ENCODE peak calls at places on chromosomes 6 and 20, in seven cellular contexts. G, U, V, K, Z, X and L are unnamed samples.

GRCh38 chr6:90251295-90251992 is 45.2 kb downstream of the BACH2 start:
- DNase-seq in U (no peak), X (no peak), V (no peak), Z (no peak), G (no peak), K (no peak), L (no peak)

GRCh38 chr6:135438907-135439535 is 58.5 kb downstream of the AHI1 start:
- DNase-seq in K (no peak), X (peak), U (no peak), V (no peak), G (peak), Z (no peak), L (no peak)

GRCh38 chr6:105897131-105897530 is 189.0 kb upstream of the PRDM1 start:
- DNase-seq in G (no peak), U (no peak), X (no peak), K (no peak), V (no peak), Z (no peak), L (no peak)

GRCh38 chr6:35486005-35486925 is 10.6 kb downstream of the TEAD3 start:
- DNase-seq in X (peak), Z (no peak), U (no peak), G (no peak), V (peak), K (no peak), L (no peak)

GRCh38 chr6:56814802-56815201 is 140.1 kb upstream of the BEND6 start:
- DNase-seq in Z (no peak), K (no peak), G (no peak), X (no peak), U (no peak), V (no peak), L (no peak)

GRCh38 chr20:33647603-33648395 is 14.3 kb upstream of the C20orf144 start:
- DNase-seq in G (peak), V (no peak), X (peak), K (no peak), U (no peak), Z (peak), L (peak)

GRCh38 chr6:4320860-4321259 is 185.5 kb upstream of the ECI2 start:
- DNase-seq in G (peak), Z (no peak), X (peak), V (no peak), U (no peak), K (peak), L (no peak)

GRCh38 chr6:110357696-110358535 is at the start of gene METTL24:
- DNase-seq in U (no peak), G (no peak), X (no peak), Z (no peak), V (no peak), K (no peak), L (no peak)

GRCh38 chr20:10433014-10433622 is 904 bp downstream of the MKKS start:
- DNase-seq in V (no peak), U (peak), G (no peak), Z (no peak), K (no peak), X (peak), L (no peak)

GRCh38 chr6:159865226-159865920 is 25.4 kb upstream of the MAS1 start:
- DNase-seq in G (no peak), X (no peak), V (no peak), Z (no peak), U (no peak), K (no peak), L (no peak)

GRCh38 chr20:46575394-46575793 is 24.9 kb upstream of the OCSTAMP start:
- DNase-seq in Z (no peak), K (no peak), V (no peak), U (no peak), G (no peak), X (no peak), L (no peak)

GRCh38 chr20:24840121-24840713 is 108.9 kb upstream of the CST7 start:
- DNase-seq in K (no peak), G (no peak), V (no peak), X (no peak), U (no peak), Z (no peak), L (no peak)

GRCh38 chr6:14444296-14444993 is 326.9 kb downstream of the CD83 start:
- DNase-seq in X (no peak), G (no peak), U (no peak), V (no peak), Z (no peak), K (no peak), L (no peak)

GRCh38 chr6:119881416-119881815 is 531.9 kb upstream of the MAN1A1 start:
- DNase-seq in X (peak), K (no peak), V (no peak), G (peak), Z (no peak), U (no peak), L (no peak)

DNA sequence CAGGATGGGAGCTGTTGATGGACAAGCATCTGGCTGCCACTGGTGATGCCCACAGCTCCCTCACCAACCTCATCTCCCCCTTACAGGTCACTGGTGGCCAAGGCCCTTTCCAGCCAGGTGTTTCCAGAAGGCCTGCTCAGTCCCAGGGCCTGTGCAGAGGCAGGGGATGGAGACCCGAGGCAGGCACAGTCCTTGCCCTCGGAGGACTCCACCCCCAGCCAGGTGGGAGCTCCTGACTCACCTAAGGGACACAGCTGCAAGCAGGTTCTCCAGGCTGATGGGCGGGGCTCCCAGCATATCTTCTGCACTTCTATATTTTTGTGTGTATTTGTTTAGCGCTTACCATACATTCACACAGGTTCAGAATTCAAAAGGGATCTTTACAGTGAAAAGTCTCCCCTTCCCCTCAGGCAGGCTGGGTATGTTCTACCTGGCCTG is 17.4 kb downstream of the PRPH2 start:
- DNase-seq in U (no peak), G (no peak), K (no peak), X (no peak), V (no peak), Z (no peak), L (no peak)
- TF ChIP-seq CTCF in U (no peak), G (no peak), K (no peak), X (no peak), V (no peak), Z (no peak), L (no peak)

GRCh38 chr6:102571236-102571908 is 1177.9 kb downstream of the GRIK2 start:
- DNase-seq in X (no peak), V (no peak), U (no peak), Z (no peak), G (peak), K (no peak), L (no peak)
- TF ChIP-seq CTCF in X (no peak), V (no peak), U (no peak), Z (no peak), G (no peak), K (no peak), L (no peak)

DNA sequence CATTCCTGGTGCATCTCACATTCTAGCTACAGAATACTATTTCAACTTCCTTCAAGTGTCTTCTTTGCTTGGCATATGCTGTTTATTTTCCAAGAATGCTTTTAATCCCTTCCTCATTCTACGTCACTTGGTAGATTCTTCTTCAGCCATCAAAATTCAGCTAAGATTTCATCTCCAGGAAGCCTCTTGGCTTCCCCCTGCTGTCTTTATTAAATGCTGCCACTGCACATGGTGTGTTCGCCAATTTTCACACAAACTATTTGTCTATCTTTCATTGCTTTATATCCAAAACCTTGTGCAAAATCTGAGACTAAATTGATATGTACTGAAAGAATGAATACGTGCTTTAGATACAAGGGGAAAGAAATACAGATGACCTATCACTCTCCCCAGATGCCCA is 253.0 kb downstream of the RFPL4B start:
- DNase-seq in G (no peak), Z (no peak), K (no peak), U (no peak), V (no peak), X (no peak), L (no peak)
- TF ChIP-seq CTCF in G (peak), Z (no peak), K (no peak), U (no peak), V (no peak), X (peak), L (no peak)

DNA sequence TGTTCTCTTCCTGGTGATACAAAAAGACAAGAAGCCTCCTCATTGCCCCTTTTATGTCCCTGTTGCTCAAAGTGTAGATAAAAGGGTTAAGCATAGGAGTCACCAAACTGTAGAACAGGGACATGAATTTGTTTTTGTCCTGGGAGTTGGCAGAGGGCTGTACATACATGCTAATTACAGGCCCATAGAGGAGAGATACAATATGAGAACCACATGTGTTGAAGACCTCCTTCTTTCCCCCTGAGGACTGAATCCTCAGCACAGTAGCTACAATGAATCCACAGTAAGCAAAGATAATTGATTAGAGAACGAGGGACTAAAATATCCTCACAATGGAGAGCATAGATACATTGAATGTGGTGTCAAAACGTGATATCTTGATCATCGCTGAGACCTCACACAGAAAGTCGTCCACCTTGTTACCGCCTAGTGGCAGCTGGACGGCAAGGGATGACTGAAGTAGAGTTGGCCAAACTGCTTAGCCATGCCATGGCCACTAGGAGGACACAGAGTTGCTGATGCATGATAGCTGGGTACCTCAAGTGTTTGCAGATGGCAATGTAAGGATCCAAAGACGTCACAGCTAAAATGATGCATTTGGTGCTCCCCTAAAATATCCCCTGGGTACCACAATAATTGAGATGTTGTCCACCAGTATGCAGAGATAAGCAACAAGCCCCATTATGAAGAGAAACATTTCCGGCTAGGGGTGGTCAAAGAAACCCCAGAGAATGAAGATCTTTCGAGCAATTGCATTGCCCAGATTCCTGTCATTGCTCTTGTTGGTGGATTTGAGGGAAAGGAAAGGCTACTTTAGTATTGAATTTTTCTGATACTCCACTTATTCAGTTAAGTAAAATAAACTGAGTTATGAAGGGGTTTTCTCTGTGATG is 15.0 kb downstream of the OR2B3 start:
- DNase-seq in X (peak), Z (no peak), G (peak), K (peak), U (no peak), V (peak), L (no peak)
- TF ChIP-seq CTCF in X (peak), Z (no peak), G (peak), K (peak), U (no peak), V (peak), L (peak)